ENCODE peak calls at places on chromosome 16, in eight cellular contexts. R is tibial artery, E is MM.1S, B is sigmoid colon, L is heart left ventricle, W is neuronal stem cell, C is aorta, K is body of pancreas. Q is an unnamed sample. For H3K4me1, the result is how much of the 10 kb centered on the place peaks cover.

GRCh38 chr16:31568577-31569359 is 41.1 kb downstream of the AHSP start:
- DNase-seq in W (no peak), R (no peak), B (no peak), E (no peak), L (no peak), C (no peak), K (peak), Q (peak)

GRCh38 chr16:64196444-64196843 is 925.4 kb downstream of the CDH11 start:
- DNase-seq in W (no peak), L (no peak), B (no peak), E (no peak), K (no peak), R (no peak), C (no peak), Q (no peak)

GRCh38 chr16:57377080-57377841 is 5.0 kb downstream of the CX3CL1 start:
- DNase-seq in B (no peak), E (no peak), L (no peak), R (no peak), K (no peak), C (no peak), W (no peak), Q (no peak)

GRCh38 chr16:82016268-82016667 is 5.0 kb upstream of the SDR42E1 start:
- DNase-seq in B (no peak), R (no peak), L (no peak), C (no peak), W (no peak), K (no peak), E (peak), Q (peak)

GRCh38 chr16:50006954-50007353 is 18.1 kb upstream of the CNEP1R1 start:
- DNase-seq in W (no peak), B (no peak), C (no peak), K (no peak), E (no peak), L (no peak), R (no peak), Q (no peak)

GRCh38 chr16:4852221-4852872 is 5.1 kb downstream of the UBN1 start:
- DNase-seq in W (no peak), R (no peak), K (no peak), E (no peak), L (no peak), C (no peak), B (no peak), Q (peak)

GRCh38 chr16:396199-396598 is 800 bp upstream of the NME4 start:
- DNase-seq in W (no peak), L (no peak), C (no peak), B (no peak), R (no peak), K (no peak), E (no peak), Q (no peak)

GRCh38 chr16:7218936-7219335 is 113.7 kb upstream of the RBFOX1 start:
- DNase-seq in B (no peak), W (peak), E (no peak), L (no peak), R (no peak), C (no peak), K (no peak), Q (no peak)

GRCh38 chr16:4314532-4315184 is 1.2 kb upstream of the GLIS2 start:
- DNase-seq in K (peak), R (peak), W (no peak), C (no peak), L (no peak), B (peak), E (no peak), Q (peak)

GRCh38 chr16:19304670-19305240 is 19.2 kb downstream of the CLEC19A start:
- DNase-seq in R (no peak), E (no peak), L (no peak), W (no peak), K (no peak), B (no peak), C (no peak), Q (no peak)

GRCh38 chr16:17266606-17267313 is 204.0 kb downstream of the XYLT1 start:
- DNase-seq in W (no peak), L (no peak), E (no peak), R (no peak), K (peak), B (no peak), C (no peak), Q (peak)

GRCh38 chr16:50668368-50669008 is 12.6 kb downstream of the SNX20 start:
- DNase-seq in W (no peak), E (no peak), R (no peak), C (peak), L (no peak), B (no peak), K (peak), Q (no peak)

GRCh38 chr16:68076560-68076959 is 8.6 kb upstream of the NFATC3 start:
- DNase-seq in E (no peak), C (no peak), R (no peak), B (no peak), K (no peak), L (peak), W (no peak), Q (no peak)

GRCh38 chr16:47592232-47592631 is 131.1 kb downstream of the PHKB start:
- DNase-seq in W (no peak), E (no peak), B (no peak), C (no peak), K (no peak), R (no peak), L (no peak), Q (no peak)

GRCh38 chr16:75224281-75224680 is 5.5 kb downstream of the CTRB1 start:
- DNase-seq in B (no peak), K (no peak), W (no peak), E (no peak), R (no peak), L (no peak), C (no peak), Q (no peak)

GRCh38 chr16:22890976-22891375 is 77.0 kb downstream of the HS3ST2 start:
- DNase-seq in K (no peak), W (no peak), L (no peak), E (no peak), C (no peak), R (no peak), B (no peak), Q (no peak)

GRCh38 chr16:57639172-57639571 is 10.7 kb downstream of the ADGRG1 start:
- DNase-seq in R (no peak), E (no peak), B (no peak), L (peak), C (no peak), K (peak), W (peak), Q (no peak)

GRCh38 chr16:22424161-22424937 is 49.9 kb upstream of the CDR2 start:
- DNase-seq in K (peak), B (peak), W (no peak), E (no peak), C (peak), L (no peak), R (peak), Q (no peak)

GRCh38 chr16:3578610-3579551 is 1.7 kb upstream of the NLRC3 start:
- DNase-seq in E (peak), R (no peak), L (peak), C (no peak), B (no peak), W (peak), K (no peak), Q (no peak)

GRCh38 chr16:58196898-58197313 is 1.0 kb downstream of the CSNK2A2 start:
- DNase-seq in L (no peak), K (no peak), W (no peak), E (no peak), B (no peak), C (no peak), R (no peak), Q (no peak)

GRCh38 chr16:1474047-1474446 is 781 bp downstream of the CLCN7 start:
- DNase-seq in C (no peak), R (no peak), E (no peak), K (no peak), L (no peak), W (no peak), B (no peak), Q (no peak)

GRCh38 chr16:5010576-5011329 is 23.0 kb downstream of the NAGPA start:
- DNase-seq in E (no peak), L (no peak), B (no peak), C (no peak), K (no peak), W (no peak), R (no peak), Q (no peak)

GRCh38 chr16:27389272-27389961 is 12.6 kb upstream of the IL21R start:
- DNase-seq in R (peak), L (no peak), W (no peak), K (no peak), E (peak), B (no peak), C (no peak), Q (peak)

GRCh38 chr16:56225013-56225742 is 33.9 kb downstream of the GNAO1 start:
- DNase-seq in W (no peak), C (no peak), R (no peak), B (no peak), E (no peak), K (no peak), L (no peak), Q (no peak)

GRCh38 chr16:9099131-9099625 is 7.7 kb downstream of the HAPSTR1 start:
- DNase-seq in K (no peak), E (no peak), R (no peak), B (no peak), C (no peak), W (no peak), L (no peak), Q (peak)

GRCh38 chr16:26717826-26718225 is 348.9 kb upstream of the C16orf82 start:
- DNase-seq in K (no peak), R (no peak), W (no peak), B (no peak), E (no peak), L (no peak), C (no peak), Q (no peak)

GRCh38 chr16:4556112-4556511 is at the start of gene C16orf96:
- DNase-seq in E (no peak), R (no peak), K (no peak), L (no peak), B (no peak), C (no peak), W (no peak), Q (no peak)

GRCh38 chr16:57621521-57622268 is 6.7 kb upstream of the ADGRG1 start:
- DNase-seq in R (peak), K (peak), L (peak), E (no peak), C (peak), B (peak), W (no peak), Q (no peak)

GRCh38 chr16:78375055-78375679 is 275.7 kb downstream of the WWOX start:
- DNase-seq in K (peak), R (no peak), B (peak), L (peak), C (peak), W (no peak), E (no peak), Q (no peak)

GRCh38 chr16:56715128-56715527 is 14.8 kb upstream of the NUP93 start:
- DNase-seq in B (no peak), L (no peak), R (no peak), C (no peak), E (no peak), K (no peak), W (no peak), Q (no peak)

DNA sequence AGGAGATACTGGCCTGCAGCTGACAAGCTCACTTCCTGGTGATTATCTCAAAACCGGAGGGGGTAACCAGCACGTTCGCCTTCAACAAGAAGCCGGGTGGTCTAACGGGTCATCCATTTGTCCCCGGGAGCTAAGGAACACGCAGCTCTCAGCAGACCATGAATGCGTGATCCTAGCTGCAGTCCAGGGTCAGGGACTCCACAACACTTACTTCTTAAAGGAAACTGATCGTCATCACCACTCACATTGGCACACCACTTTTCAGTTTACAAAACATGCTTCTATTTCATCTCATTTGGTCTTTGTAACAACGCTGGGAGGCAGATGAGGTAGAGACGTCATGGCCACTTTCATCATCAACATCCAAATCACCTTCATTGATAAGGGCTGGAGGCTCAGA is 25.2 kb downstream of the COTL1 start:
- DNase-seq in L (no peak), C (no peak), R (no peak), W (no peak), B (no peak), E (no peak), K (no peak), Q (no peak)
- H3K4me1 ChIP-seq in L (under half), C (under half), R (under half), W (under half), B (under half), E (under half), K (under half), Q (under half)

GRCh38 chr16:87178177-87178863 is 138.9 kb downstream of the C16orf95 start:
- DNase-seq in W (no peak), L (no peak), B (no peak), E (no peak), K (no peak), R (no peak), C (no peak), Q (no peak)
- H3K4me3 ChIP-seq in W (no peak), L (peak), B (no peak), E (no peak), K (no peak), R (no peak), C (no peak), Q (no peak)

GRCh38 chr16:11610121-11610505 is 23.4 kb upstream of the LITAF start:
- DNase-seq in B (no peak), R (no peak), C (no peak), W (no peak), L (no peak), K (no peak), E (no peak), Q (no peak)

GRCh38 chr16:11613381-11614303 is 26.9 kb upstream of the LITAF start:
- DNase-seq in B (peak), L (peak), E (no peak), R (peak), K (no peak), C (no peak), W (no peak), Q (peak)

GRCh38 chr16:11610580-11610979 is 23.9 kb upstream of the LITAF start:
- DNase-seq in C (no peak), R (no peak), W (no peak), K (no peak), B (no peak), E (no peak), L (no peak), Q (no peak)

GRCh38 chr16:11614587-11615175 is 28.0 kb upstream of the LITAF start:
- DNase-seq in R (no peak), C (no peak), K (no peak), L (no peak), B (no peak), E (no peak), W (no peak), Q (no peak)

GRCh38 chr16:11612110-11612981 is 25.6 kb upstream of the LITAF start:
- DNase-seq in C (no peak), R (no peak), K (peak), E (peak), B (no peak), W (no peak), L (no peak), Q (peak)
- H3K4me1 ChIP-seq in C (under half), R (under half), K (under half), E (under half), B (under half), W (under half), L (under half), Q (under half)

DNA sequence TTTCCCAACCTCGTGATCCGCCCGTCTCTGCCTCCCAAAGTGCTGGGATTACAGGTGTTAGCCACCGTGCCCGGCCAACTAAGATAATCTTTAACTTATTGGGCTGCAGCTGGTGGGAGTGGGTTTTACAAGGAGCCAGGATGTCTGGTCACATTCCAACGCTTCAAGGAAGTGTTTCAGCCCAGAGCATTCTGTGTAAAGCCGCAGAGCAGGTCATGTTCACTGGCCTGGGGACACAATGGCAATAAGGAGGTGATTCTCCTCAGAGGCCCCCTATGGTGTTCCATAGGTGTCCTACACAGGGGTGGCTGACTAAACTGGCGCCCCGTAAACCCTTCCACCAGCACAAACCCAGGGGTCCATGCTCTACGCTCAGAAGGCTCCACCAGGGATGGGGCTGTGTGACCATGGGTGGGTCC is 1.2 kb downstream of the QPRT start:
- DNase-seq in B (no peak), K (peak), E (no peak), C (no peak), L (no peak), W (no peak), R (no peak), Q (peak)
- H3K4me3 ChIP-seq in B (no peak), K (no peak), E (no peak), C (no peak), L (peak), W (peak), R (no peak), Q (peak)

Q was measured in colonic mucosa.